ENCODE peak calls at places on chromosomes 16 and 17, in seven cellular contexts. One of them, this sample, is unnamed.
A peak's percentile ranks its signal among the peaks of the same experiment; 100 is the strongest.

GRCh38 chr16:66220766-66221165 is 145.7 kb upstream of the CDH5 start:
- DNase-seq in HCT116: no peak
- DNase-seq in pancreas: no peak
- DNase-seq in tibial nerve: no peak
- DNase-seq in left ventricle myocardium inferior: no peak
- DNase-seq in A549: no peak
- DNase-seq in heart left ventricle: no peak
- DNase-seq in this sample: no peak

GRCh38 chr17:42659079-42659931 is at the start of gene TUBG2:
- DNase-seq in heart left ventricle: peak; percentile 93
- DNase-seq in pancreas: peak; percentile 96
- DNase-seq in tibial nerve: no peak
- DNase-seq in left ventricle myocardium inferior: peak; percentile 89
- DNase-seq in HCT116: peak; percentile 80
- DNase-seq in A549: peak; percentile 94
- DNase-seq in this sample: peak; percentile 96

GRCh38 chr16:20310421-20311395 is 16.6 kb downstream of the GP2 start:
- DNase-seq in heart left ventricle: no peak
- DNase-seq in pancreas: peak; percentile 78
- DNase-seq in HCT116: no peak
- DNase-seq in A549: no peak
- DNase-seq in tibial nerve: no peak
- DNase-seq in left ventricle myocardium inferior: no peak
- DNase-seq in this sample: no peak

GRCh38 chr16:68283346-68283745 is 19.0 kb downstream of the SLC7A6 start:
- DNase-seq in tibial nerve: no peak
- DNase-seq in heart left ventricle: no peak
- DNase-seq in HCT116: no peak
- DNase-seq in left ventricle myocardium inferior: no peak
- DNase-seq in pancreas: no peak
- DNase-seq in A549: no peak
- DNase-seq in this sample: no peak

GRCh38 chr17:49887086-49887743 is 39.3 kb upstream of the TAC4 start:
- DNase-seq in heart left ventricle: no peak
- DNase-seq in left ventricle myocardium inferior: no peak
- DNase-seq in A549: no peak
- DNase-seq in tibial nerve: no peak
- DNase-seq in pancreas: peak; percentile 89
- DNase-seq in HCT116: peak; percentile 40
- DNase-seq in this sample: peak; percentile 100

GRCh38 chr17:1606352-1606985 is 22.2 kb downstream of the SLC43A2 start:
- DNase-seq in HCT116: no peak
- DNase-seq in left ventricle myocardium inferior: no peak
- DNase-seq in heart left ventricle: no peak
- DNase-seq in pancreas: no peak
- DNase-seq in A549: no peak
- DNase-seq in tibial nerve: no peak
- DNase-seq in this sample: no peak

GRCh38 chr16:3152022-3152272 is 17.1 kb downstream of the ZNF213 start:
- DNase-seq in left ventricle myocardium inferior: no peak
- DNase-seq in HCT116: no peak
- DNase-seq in tibial nerve: no peak
- DNase-seq in A549: no peak
- DNase-seq in pancreas: peak; percentile 50
- DNase-seq in heart left ventricle: no peak
- DNase-seq in this sample: no peak

GRCh38 chr17:65565559-65565958 is 4.1 kb upstream of the AXIN2 start:
- DNase-seq in left ventricle myocardium inferior: no peak
- DNase-seq in HCT116: no peak
- DNase-seq in A549: no peak
- DNase-seq in tibial nerve: no peak
- DNase-seq in heart left ventricle: no peak
- DNase-seq in pancreas: no peak
- DNase-seq in this sample: no peak

GRCh38 chr17:43702636-43703035 is 40.9 kb upstream of the MEOX1 start:
- DNase-seq in left ventricle myocardium inferior: no peak
- DNase-seq in heart left ventricle: no peak
- DNase-seq in HCT116: no peak
- DNase-seq in pancreas: no peak
- DNase-seq in tibial nerve: no peak
- DNase-seq in A549: peak; percentile 76
- DNase-seq in this sample: peak; percentile 50

GRCh38 chr17:43545383-43545632 is 832 bp downstream of the ETV4 start:
- DNase-seq in heart left ventricle: no peak
- DNase-seq in left ventricle myocardium inferior: peak; percentile 29
- DNase-seq in HCT116: no peak
- DNase-seq in pancreas: no peak
- DNase-seq in tibial nerve: no peak
- DNase-seq in A549: no peak
- DNase-seq in this sample: no peak

GRCh38 chr17:10117581-10118001 is 80.8 kb downstream of the GAS7 start:
- DNase-seq in heart left ventricle: peak; percentile 54
- DNase-seq in pancreas: no peak
- DNase-seq in HCT116: no peak
- DNase-seq in tibial nerve: no peak
- DNase-seq in A549: no peak
- DNase-seq in left ventricle myocardium inferior: peak; percentile 43
- DNase-seq in this sample: no peak

GRCh38 chr17:42072323-42073187 is 22.2 kb upstream of the C17orf113 start:
- DNase-seq in tibial nerve: no peak
- DNase-seq in pancreas: no peak
- DNase-seq in left ventricle myocardium inferior: no peak
- DNase-seq in A549: no peak
- DNase-seq in heart left ventricle: no peak
- DNase-seq in HCT116: no peak
- DNase-seq in this sample: peak; percentile 52

GRCh38 chr17:39166437-39167335 is 725 bp upstream of the ARL5C start:
- DNase-seq in HCT116: no peak
- DNase-seq in A549: no peak
- DNase-seq in left ventricle myocardium inferior: no peak
- DNase-seq in tibial nerve: no peak
- DNase-seq in pancreas: no peak
- DNase-seq in heart left ventricle: no peak
- DNase-seq in this sample: no peak

GRCh38 chr16:12027091-12027490 is 50.6 kb downstream of the SNX29 start:
- DNase-seq in heart left ventricle: no peak
- DNase-seq in HCT116: peak; percentile 21
- DNase-seq in tibial nerve: no peak
- DNase-seq in pancreas: no peak
- DNase-seq in A549: no peak
- DNase-seq in left ventricle myocardium inferior: no peak
- DNase-seq in this sample: no peak

GRCh38 chr17:49132699-49133364 is at the start of gene B4GALNT2:
- DNase-seq in left ventricle myocardium inferior: no peak
- DNase-seq in HCT116: no peak
- DNase-seq in tibial nerve: no peak
- DNase-seq in A549: peak; percentile 28
- DNase-seq in heart left ventricle: no peak
- DNase-seq in pancreas: peak; percentile 71
- DNase-seq in this sample: peak; percentile 79

GRCh38 chr17:5380491-5381135 is 38.8 kb downstream of the NUP88 start:
- DNase-seq in HCT116: no peak
- DNase-seq in heart left ventricle: no peak
- DNase-seq in A549: no peak
- DNase-seq in pancreas: no peak
- DNase-seq in left ventricle myocardium inferior: no peak
- DNase-seq in tibial nerve: no peak
- DNase-seq in this sample: no peak

GRCh38 chr16:9154576-9155410 is 63.3 kb downstream of the HAPSTR1 start:
- DNase-seq in left ventricle myocardium inferior: no peak
- DNase-seq in pancreas: no peak
- DNase-seq in A549: no peak
- DNase-seq in tibial nerve: no peak
- DNase-seq in HCT116: no peak
- DNase-seq in heart left ventricle: no peak
- DNase-seq in this sample: no peak

GRCh38 chr16:9155876-9156275 is 64.4 kb downstream of the HAPSTR1 start:
- DNase-seq in heart left ventricle: no peak
- DNase-seq in A549: no peak
- DNase-seq in tibial nerve: no peak
- DNase-seq in HCT116: no peak
- DNase-seq in pancreas: no peak
- DNase-seq in left ventricle myocardium inferior: no peak
- DNase-seq in this sample: no peak

GRCh38 chr16:9159839-9160550 is 68.6 kb downstream of the HAPSTR1 start:
- DNase-seq in tibial nerve: no peak
- DNase-seq in HCT116: peak; percentile 75
- DNase-seq in A549: peak; percentile 83
- DNase-seq in pancreas: peak; percentile 76
- DNase-seq in left ventricle myocardium inferior: peak; percentile 33
- DNase-seq in heart left ventricle: no peak
- DNase-seq in this sample: peak; percentile 78

GRCh38 chr16:9165601-9166220 is 74.3 kb downstream of the HAPSTR1 start:
- DNase-seq in heart left ventricle: no peak
- DNase-seq in HCT116: no peak
- DNase-seq in A549: no peak
- DNase-seq in pancreas: no peak
- DNase-seq in tibial nerve: no peak
- DNase-seq in left ventricle myocardium inferior: no peak
- DNase-seq in this sample: no peak

GRCh38 chr16:9160551-9160911 is 69.1 kb downstream of the HAPSTR1 start:
- DNase-seq in HCT116: no peak
- DNase-seq in A549: no peak
- DNase-seq in tibial nerve: no peak
- DNase-seq in left ventricle myocardium inferior: no peak
- DNase-seq in heart left ventricle: no peak
- DNase-seq in pancreas: no peak
- DNase-seq in this sample: no peak
- H3K4me3 ChIP-seq in HCT116: no peak overlapping the region
- H3K4me3 ChIP-seq in A549: no peak overlapping the region
- H3K4me3 ChIP-seq in tibial nerve: no peak overlapping the region
- H3K4me3 ChIP-seq in left ventricle myocardium inferior: no peak overlapping the region
- H3K4me3 ChIP-seq in heart left ventricle: no peak overlapping the region
- H3K4me3 ChIP-seq in pancreas: no peak overlapping the region
- H3K4me3 ChIP-seq in this sample: no peak overlapping the region

DNA sequence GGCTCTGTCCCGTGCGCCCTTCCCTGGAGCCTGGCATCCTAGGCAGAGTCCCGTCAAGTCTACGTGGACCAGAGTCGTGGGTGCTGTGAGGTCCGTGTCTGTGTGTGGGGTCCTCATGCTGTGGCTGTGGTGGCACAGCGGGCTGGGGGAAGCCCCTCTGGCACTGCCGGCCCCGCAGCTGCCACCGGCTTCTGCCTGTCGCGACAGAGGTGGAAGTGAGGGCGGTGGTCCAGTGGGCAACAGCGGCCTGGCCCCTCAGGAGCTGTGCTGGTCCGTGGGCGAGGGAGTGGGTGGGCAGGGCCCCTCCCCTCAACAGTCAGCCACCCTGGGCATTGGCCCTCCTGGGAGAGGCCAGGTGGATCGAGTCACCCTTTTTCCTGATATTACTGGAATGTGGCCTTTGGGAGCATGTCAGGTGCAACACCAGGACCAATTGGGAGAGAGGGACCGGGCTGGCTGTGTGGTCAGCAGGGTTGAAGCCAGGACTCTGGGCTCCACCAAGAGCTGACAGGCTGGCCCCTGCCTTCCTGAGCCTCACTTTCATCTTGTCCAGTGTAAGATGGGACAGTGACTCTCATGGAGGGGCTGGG is 11.9 kb downstream of the BAIAP2 start:
- DNase-seq in heart left ventricle: no peak
- DNase-seq in left ventricle myocardium inferior: no peak
- DNase-seq in pancreas: no peak
- DNase-seq in tibial nerve: no peak
- DNase-seq in HCT116: no peak
- DNase-seq in A549: no peak
- DNase-seq in this sample: no peak
- H3K4me1 ChIP-seq in heart left ventricle: peaks cover 81% of the 10 kb centered on the region
- H3K4me1 ChIP-seq in left ventricle myocardium inferior: peaks cover 99% of the 10 kb centered on the region
- H3K4me1 ChIP-seq in pancreas: peaks cover 5% of the 10 kb centered on the region
- H3K4me1 ChIP-seq in tibial nerve: peaks cover 39% of the 10 kb centered on the region
- H3K4me1 ChIP-seq in HCT116: peaks cover 81% of the 10 kb centered on the region
- H3K4me1 ChIP-seq in A549: peaks cover 31% of the 10 kb centered on the region
- H3K4me1 ChIP-seq in this sample: peaks cover 52% of the 10 kb centered on the region

GRCh38 chr16:87949071-87949744 is 2.0 kb upstream of the BANP start:
- DNase-seq in pancreas: peak; percentile 42
- DNase-seq in tibial nerve: no peak
- DNase-seq in left ventricle myocardium inferior: no peak
- DNase-seq in heart left ventricle: no peak
- DNase-seq in A549: no peak
- DNase-seq in HCT116: no peak
- DNase-seq in this sample: peak; percentile 88

GRCh38 chr16:87951550-87952538 is 610 bp downstream of the BANP start:
- DNase-seq in A549: no peak
- DNase-seq in tibial nerve: no peak
- DNase-seq in HCT116: no peak
- DNase-seq in heart left ventricle: peak; percentile 56
- DNase-seq in left ventricle myocardium inferior: no peak
- DNase-seq in pancreas: peak; percentile 84
- DNase-seq in this sample: no peak

GRCh38 chr16:87952751-87953150 is 1.5 kb downstream of the BANP start:
- DNase-seq in HCT116: no peak
- DNase-seq in A549: no peak
- DNase-seq in heart left ventricle: no peak
- DNase-seq in tibial nerve: no peak
- DNase-seq in left ventricle myocardium inferior: no peak
- DNase-seq in pancreas: peak; percentile 23
- DNase-seq in this sample: no peak

GRCh38 chr16:87948735-87949070 is 2.5 kb upstream of the BANP start:
- DNase-seq in pancreas: no peak
- DNase-seq in left ventricle myocardium inferior: no peak
- DNase-seq in tibial nerve: no peak
- DNase-seq in HCT116: no peak
- DNase-seq in A549: no peak
- DNase-seq in heart left ventricle: no peak
- DNase-seq in this sample: no peak

DNA sequence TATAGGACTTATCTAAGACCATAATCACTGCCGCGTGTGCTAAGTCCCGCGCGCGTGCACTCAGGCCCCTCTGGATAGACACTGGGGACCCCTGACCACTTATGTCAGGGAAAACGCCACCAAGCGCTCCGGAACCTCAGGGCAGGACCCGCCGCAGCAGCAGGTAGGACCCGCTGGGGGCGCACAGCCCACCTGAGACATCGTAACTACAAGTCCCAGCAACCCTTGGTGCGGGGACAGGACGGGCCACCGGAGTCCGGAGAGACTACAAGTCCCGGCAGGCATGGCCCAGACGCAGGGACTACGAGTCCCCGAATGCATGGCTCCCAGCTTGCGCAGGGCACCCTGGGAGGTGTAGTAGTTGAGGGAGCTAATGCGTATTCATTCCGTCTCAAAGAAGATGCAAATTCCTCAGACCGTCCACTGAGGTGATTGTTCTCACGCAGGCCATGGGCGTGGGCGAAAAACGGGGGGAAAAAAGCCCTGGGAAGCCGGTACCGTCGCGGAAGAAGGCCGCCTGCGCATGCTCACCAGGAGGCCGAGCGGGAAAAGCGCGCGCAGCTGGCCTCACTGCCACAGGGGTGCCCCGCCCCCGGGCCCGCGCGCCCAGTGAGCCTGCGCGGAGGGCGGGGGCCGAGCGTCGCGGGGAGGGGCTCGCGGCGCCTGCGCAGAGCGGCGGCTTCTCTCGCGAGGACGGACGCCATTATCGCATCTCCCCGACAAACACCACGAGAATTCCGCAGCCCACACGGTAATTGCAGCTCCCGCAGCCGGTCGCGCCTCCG is at the start of gene BANP:
- DNase-seq in left ventricle myocardium inferior: peak; percentile 97
- DNase-seq in heart left ventricle: peak; percentile 99
- DNase-seq in HCT116: peak; percentile 100
- DNase-seq in pancreas: peak; percentile 100
- DNase-seq in A549: peak; percentile 100
- DNase-seq in tibial nerve: peak; percentile 89
- DNase-seq in this sample: peak; percentile 99
- TF ChIP-seq CTCF in left ventricle myocardium inferior: peak; percentile 72
- TF ChIP-seq CTCF in heart left ventricle: peak; percentile 22
- TF ChIP-seq CTCF in HCT116: peak; percentile 92
- TF ChIP-seq CTCF in pancreas: peak; percentile 23
- TF ChIP-seq CTCF in A549: peak; percentile 14
- TF ChIP-seq CTCF in tibial nerve: peak; percentile 59
- TF ChIP-seq CTCF in this sample: peak; percentile 94

GRCh38 chr17:76868669-76869208 is 535 bp downstream of the MGAT5B start:
- DNase-seq in tibial nerve: no peak
- DNase-seq in left ventricle myocardium inferior: no peak
- DNase-seq in pancreas: no peak
- DNase-seq in heart left ventricle: no peak
- DNase-seq in A549: peak; percentile 33
- DNase-seq in HCT116: no peak
- DNase-seq in this sample: no peak
- H3K4me3 ChIP-seq in tibial nerve: no peak overlapping the region
- H3K4me3 ChIP-seq in left ventricle myocardium inferior: peak overlapping the region; percentile 57
- H3K4me3 ChIP-seq in pancreas: no peak overlapping the region
- H3K4me3 ChIP-seq in heart left ventricle: no peak overlapping the region
- H3K4me3 ChIP-seq in A549: peak overlapping the region; percentile 70
- H3K4me3 ChIP-seq in HCT116: peak overlapping the region; percentile 29
- H3K4me3 ChIP-seq in this sample: peak overlapping the region; percentile 44

This sample was measured in Caco-2.